ENCODE peak calls at places on chromosome 11, in four cellular contexts. W is endothelial cell, C is H1, Z is foreskin keratinocyte. E is an unnamed sample.

GRCh38 chr11:79025622-79026021 is 415.2 kb downstream of the TENM4 start:
- DNase-seq in W (no peak), C (no peak), Z (no peak), E (no peak)

GRCh38 chr11:130478204-130478701 is 29.8 kb downstream of the ADAMTS15 start:
- DNase-seq in W (no peak), C (peak), Z (peak), E (peak)

GRCh38 chr11:107468596-107468995 is 11.0 kb upstream of the CWF19L2 start:
- DNase-seq in W (no peak), C (no peak), Z (peak), E (no peak)

GRCh38 chr11:43278302-43278956 is 33.4 kb upstream of the API5 start:
- DNase-seq in W (no peak), C (peak), Z (peak), E (no peak)

GRCh38 chr11:38788591-38788990 is 2190.6 kb upstream of the RAG2 start:
- DNase-seq in W (no peak), C (no peak), Z (no peak), E (no peak)

GRCh38 chr11:45665206-45665932 is at the start of gene CHST1:
- DNase-seq in W (peak), C (peak), Z (no peak), E (peak)

GRCh38 chr11:44709966-44710365 is 16.8 kb upstream of the TSPAN18 start:
- DNase-seq in W (no peak), C (no peak), Z (no peak), E (no peak)

GRCh38 chr11:131895865-131896264 is 525.5 kb downstream of the NTM start:
- DNase-seq in W (no peak), C (no peak), Z (no peak), E (no peak)

GRCh38 chr11:18710545-18710944 is 12.0 kb downstream of the TMEM86A start:
- DNase-seq in W (no peak), C (no peak), Z (no peak), E (no peak)

GRCh38 chr11:127157225-127157624 is 156.7 kb upstream of the KIRREL3 start:
- DNase-seq in W (no peak), C (no peak), Z (no peak), E (no peak)

GRCh38 chr11:17479284-17480214 is 2.9 kb upstream of the ABCC8 start:
- DNase-seq in W (peak), C (peak), Z (peak), E (peak)

GRCh38 chr11:91972665-91973266 is 251.9 kb upstream of the FAT3 start:
- DNase-seq in W (no peak), C (no peak), Z (no peak), E (no peak)

GRCh38 chr11:1628506-1629325 is 859 bp upstream of the KRTAP5-5 start:
- DNase-seq in W (peak), C (peak), Z (no peak), E (peak)

GRCh38 chr11:64934765-64935633 is 694 bp downstream of the GPHA2 start:
- DNase-seq in W (no peak), C (no peak), Z (peak), E (peak)

GRCh38 chr11:115580927-115581680 is 76.9 kb upstream of the CADM1 start:
- DNase-seq in W (no peak), C (no peak), Z (no peak), E (peak)

GRCh38 chr11:64225608-64226506 is at the start of the genes NUDT22 and TRPT1:
- DNase-seq in W (peak), C (peak), Z (peak), E (peak)

GRCh38 chr11:266676-267439 is 11.3 kb upstream of the NLRP6 start:
- DNase-seq in W (no peak), C (no peak), Z (no peak), E (no peak)

GRCh38 chr11:46918087-46918751 is at the start of gene LRP4:
- DNase-seq in W (peak), C (peak), Z (no peak), E (peak)

GRCh38 chr11:76835928-76836612 is 24.6 kb upstream of the ACER3 start:
- DNase-seq in W (no peak), C (no peak), Z (no peak), E (no peak)

GRCh38 chr11:8813658-8814057 is 97.3 kb upstream of the AKIP1 start:
- DNase-seq in W (peak), C (peak), Z (peak), E (peak)

GRCh38 chr11:38687008-38687407 is 2089.0 kb upstream of the RAG2 start:
- DNase-seq in W (no peak), C (no peak), Z (no peak), E (no peak)

GRCh38 chr11:100240051-100240450 is 447.0 kb upstream of the ARHGAP42 start:
- DNase-seq in W (no peak), C (no peak), Z (peak), E (no peak)

GRCh38 chr11:41018224-41018623 is 441.2 kb downstream of the LRRC4C start:
- DNase-seq in W (no peak), C (no peak), Z (no peak), E (no peak)

GRCh38 chr11:108853864-108854263 is 189.0 kb downstream of the DDX10 start:
- DNase-seq in W (no peak), C (no peak), Z (peak), E (no peak)

GRCh38 chr11:110891411-110891810 is 179.2 kb upstream of the ARHGAP20 start:
- DNase-seq in W (no peak), C (no peak), Z (peak), E (no peak)

GRCh38 chr11:19660076-19660475 is 52.6 kb upstream of the NAV2 start:
- DNase-seq in W (no peak), C (no peak), Z (peak), E (no peak)

GRCh38 chr11:78429667-78430066 is 12.0 kb upstream of the GAB2 start:
- DNase-seq in W (no peak), C (no peak), Z (no peak), E (no peak)

GRCh38 chr11:57249384-57250319 is 12.6 kb upstream of the APLNR start:
- DNase-seq in W (peak), C (peak), Z (peak), E (peak)
- TF ChIP-seq CTCF in W (peak), C (peak), Z (peak), E (peak)

GRCh38 chr11:67429038-67429668 is 859 bp downstream of the RPS6KB2 start:
- DNase-seq in W (no peak), C (no peak), Z (peak), E (no peak)
- TF ChIP-seq CTCF in W (no peak), C (no peak), Z (no peak), E (no peak)

DNA sequence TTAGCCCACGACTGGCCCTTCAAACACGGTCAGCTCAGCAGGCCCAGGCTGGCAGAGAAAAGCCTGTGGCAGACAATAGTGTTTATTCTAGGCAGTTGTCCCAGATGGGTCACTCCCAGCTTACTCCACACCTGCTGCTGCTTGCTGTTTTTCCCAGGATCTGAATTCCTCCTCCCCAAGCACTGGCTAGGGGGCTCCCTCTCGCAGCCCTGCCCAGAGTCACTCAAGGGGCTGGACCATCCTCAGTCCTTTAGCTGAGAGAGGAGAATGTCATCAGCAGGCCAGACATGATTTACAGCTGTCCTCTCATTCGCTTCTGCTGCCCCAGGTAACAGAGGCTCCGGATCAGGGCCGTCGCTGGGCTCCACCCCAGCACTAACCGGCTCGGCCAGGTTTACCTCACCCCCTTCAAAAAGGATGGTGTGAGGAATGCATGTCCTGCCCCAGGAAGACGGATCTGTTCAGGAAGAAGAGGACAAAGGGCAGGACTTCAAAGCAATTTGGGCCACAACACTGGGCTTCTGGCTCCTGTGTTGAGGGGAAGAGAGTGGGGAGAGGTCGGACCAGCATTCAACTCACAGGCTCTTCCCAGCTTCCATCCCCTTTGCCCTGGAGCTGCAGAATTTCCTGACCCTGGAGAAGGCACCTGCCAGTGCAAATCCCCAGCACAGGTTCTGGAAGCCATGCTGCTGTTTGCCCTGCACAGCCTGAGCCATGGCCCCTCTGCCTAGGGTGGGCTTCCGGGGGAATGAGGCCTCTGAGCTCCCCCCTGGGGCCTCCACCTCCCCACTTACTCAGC is 59.7 kb upstream of the BARX2 start:
- DNase-seq in W (no peak), C (peak), Z (peak), E (peak)
- TF ChIP-seq CTCF in W (no peak), C (no peak), Z (no peak), E (no peak)

DNA sequence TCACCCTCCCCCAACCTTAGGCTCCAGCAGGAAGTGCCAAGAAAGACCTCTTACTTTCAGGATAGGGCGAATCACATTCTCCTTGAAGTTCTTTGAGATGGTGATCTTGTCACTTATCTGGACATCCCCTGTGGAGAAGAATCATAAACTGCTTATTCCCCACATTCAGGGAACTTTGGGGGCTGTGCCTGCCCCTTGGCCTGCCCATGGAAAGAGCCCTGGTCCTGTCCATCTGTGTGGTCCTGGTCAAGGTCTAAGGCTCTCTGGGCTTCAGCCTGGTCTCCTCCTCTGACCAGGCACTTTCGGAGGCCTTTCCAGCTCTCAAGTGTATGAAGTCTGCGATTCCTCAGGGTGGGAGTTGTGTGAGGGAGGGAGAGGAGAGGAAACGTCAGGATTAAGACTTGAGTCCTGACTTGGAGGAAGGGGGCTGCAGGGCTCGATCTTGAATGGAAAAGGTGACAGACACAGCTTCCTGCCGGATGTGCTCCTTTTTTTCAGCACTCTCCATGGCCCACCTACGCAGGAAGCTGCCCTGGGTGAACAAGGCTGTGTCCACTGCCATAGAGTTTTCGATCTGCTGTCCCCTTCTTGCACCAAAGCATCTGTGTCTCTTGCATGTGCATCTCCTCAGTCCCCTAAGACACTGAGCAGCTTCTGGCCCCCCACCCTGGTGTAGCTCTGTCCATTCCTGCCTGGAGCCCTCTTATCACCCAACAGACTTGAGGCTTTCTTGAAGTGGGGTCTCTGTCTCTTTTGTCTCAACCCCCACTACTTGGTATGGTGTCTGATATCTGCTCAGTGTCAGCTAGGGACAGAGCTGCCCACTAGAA is 50.8 kb upstream of the PHOX2A start:
- DNase-seq in W (no peak), C (peak), Z (no peak), E (no peak)
- TF ChIP-seq CTCF in W (no peak), C (no peak), Z (no peak), E (no peak)

GRCh38 chr11:15216678-15217077 is 102.0 kb downstream of the INSC start:
- DNase-seq in W (no peak), C (no peak), Z (no peak), E (no peak)
- TF ChIP-seq CTCF in W (peak), C (peak), Z (peak), E (peak)

DNA sequence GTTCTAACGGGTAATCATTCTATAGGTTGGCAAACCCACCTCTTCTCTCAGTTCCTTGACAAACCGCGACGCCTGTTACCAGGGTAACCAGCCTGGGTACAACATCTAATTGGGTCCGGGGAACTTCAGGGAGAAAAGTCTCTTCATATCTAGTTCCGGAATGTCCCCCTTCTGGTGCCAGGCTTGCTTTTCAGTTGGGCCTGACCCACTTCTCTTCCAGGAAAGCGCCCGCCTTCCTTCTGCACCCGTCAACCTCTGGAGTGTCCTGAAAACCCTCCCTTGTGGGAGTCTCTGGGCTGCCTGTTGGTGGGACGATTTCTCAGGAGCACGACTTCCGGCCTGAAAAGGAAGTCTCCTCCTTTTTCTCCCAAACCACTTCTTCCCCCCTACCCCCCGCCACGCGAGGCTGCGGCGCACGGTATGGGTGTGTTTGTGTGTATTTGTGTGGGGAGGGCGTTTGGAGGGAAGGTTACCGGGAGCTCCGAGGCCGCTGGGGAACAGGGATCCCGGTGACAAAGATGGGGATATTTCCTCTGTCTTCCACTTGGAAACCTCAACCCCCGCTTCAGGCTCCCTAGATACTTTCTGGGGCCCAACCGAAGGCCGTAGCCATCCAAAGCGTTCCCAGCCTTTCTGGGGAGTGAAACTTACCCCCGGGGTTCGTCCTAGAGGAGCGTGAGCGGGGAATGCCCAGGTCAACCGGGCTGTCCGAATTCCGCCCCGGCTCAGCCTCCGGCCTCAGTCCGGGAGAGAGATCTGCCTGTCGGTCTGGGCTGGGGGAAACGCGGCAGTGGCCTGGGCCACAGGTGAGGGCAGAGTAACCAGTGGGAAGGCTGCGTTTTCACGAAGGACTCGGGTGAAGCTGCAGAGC is at the start of the genes NKAPD1 and PIH1D2:
- DNase-seq in W (peak), C (peak), Z (peak), E (peak)
- TF ChIP-seq CTCF in W (no peak), C (no peak), Z (peak), E (no peak)